ENCODE peak calls at places on chromosomes 3 and 15, in four cellular contexts. G, B, U and I are unnamed samples.

GRCh38 chr3:14118400-14119165 is 6.1 kb downstream of the CHCHD4 start:
- DNase-seq in U (no peak), G (no peak), B (peak), I (no peak)

GRCh38 chr15:67685008-67685599 is 140.2 kb upstream of the SKOR1 start:
- DNase-seq in G (no peak), B (peak), U (peak), I (no peak)

GRCh38 chr3:77042892-77043291 is 3.0 kb downstream of the ROBO2 start:
- DNase-seq in U (no peak), B (peak), G (no peak), I (no peak)

GRCh38 chr15:74787251-74788041 is 5.6 kb downstream of the CSK start:
- DNase-seq in U (peak), G (no peak), B (peak), I (peak)

GRCh38 chr3:195113074-195113473 is 157.9 kb downstream of the XXYLT1 start:
- DNase-seq in B (no peak), G (no peak), U (no peak), I (no peak)

GRCh38 chr3:124246366-124246765 is 254.4 kb upstream of the ROPN1 start:
- DNase-seq in B (no peak), G (no peak), U (no peak), I (no peak)

GRCh38 chr3:43582876-43583275 is 38.9 kb downstream of the ANO10 start:
- DNase-seq in G (peak), U (no peak), B (no peak), I (no peak)

GRCh38 chr3:55721716-55722484 is 234.8 kb upstream of the WNT5A start:
- DNase-seq in G (no peak), U (peak), B (peak), I (peak)

GRCh38 chr15:100902436-100903190 is 16.5 kb upstream of the LRRK1 start:
- DNase-seq in G (peak), U (peak), B (no peak), I (no peak)

GRCh38 chr15:66703540-66703941 is 1.5 kb downstream of the SMAD6 start:
- DNase-seq in G (no peak), B (no peak), U (no peak), I (peak)

GRCh38 chr15:40511472-40512133 is 40.8 kb downstream of the CHST14 start:
- DNase-seq in U (no peak), G (no peak), B (peak), I (peak)

GRCh38 chr15:93126496-93127083 is 37.6 kb upstream of the RGMA start:
- DNase-seq in G (no peak), B (no peak), U (no peak), I (no peak)

GRCh38 chr3:111989061-111989678 is 9.6 kb upstream of the TAGLN3 start:
- DNase-seq in B (peak), G (peak), U (peak), I (peak)

GRCh38 chr3:63167113-63167512 is 111.0 kb upstream of the SYNPR start:
- DNase-seq in U (no peak), B (no peak), G (no peak), I (no peak)

GRCh38 chr3:123379041-123379830 is 69.7 kb downstream of the ADCY5 start:
- DNase-seq in U (no peak), G (no peak), B (no peak), I (no peak)

GRCh38 chr3:52121459-52121795 is 32.8 kb downstream of the POC1A start:
- DNase-seq in U (no peak), B (no peak), G (no peak), I (peak)

GRCh38 chr3:179671709-179672337 is 19.0 kb downstream of the USP13 start:
- DNase-seq in U (peak), B (peak), G (no peak), I (no peak)

GRCh38 chr3:133991209-133991608 is 38.5 kb downstream of the SLCO2A1 start:
- DNase-seq in G (no peak), B (peak), U (no peak), I (no peak)

GRCh38 chr15:88866295-88866881 is 29.0 kb downstream of the HAPLN3 start:
- DNase-seq in U (no peak), B (no peak), G (no peak), I (no peak)

GRCh38 chr3:106745344-106746168 is 631.7 kb upstream of the CCDC54 start:
- DNase-seq in B (no peak), U (peak), G (peak), I (no peak)

GRCh38 chr15:78565951-78566774 is 843 bp downstream of the CHRNA5 start:
- DNase-seq in U (peak), B (peak), G (no peak), I (peak)

GRCh38 chr3:139523166-139523565 is 16.4 kb downstream of the RBP1 start:
- DNase-seq in U (no peak), G (no peak), B (no peak), I (no peak)

GRCh38 chr3:51748327-51748726 is 30.7 kb downstream of the IQCF6 start:
- DNase-seq in U (no peak), B (no peak), G (no peak), I (no peak)

GRCh38 chr3:78390221-78390620 is 1350.3 kb downstream of the ROBO2 start:
- DNase-seq in G (no peak), B (no peak), U (no peak), I (no peak)